ENCODE peak calls at places on chromosome 12, in six cellular contexts. L is mesenchymal stem cell, K is fibroblast of lung, B is heart right ventricle, P is aorta, R is adipocyte. J is an unnamed sample. For H3K27me3 and H3K4me1, the result is how much of the 10 kb centered on the place peaks cover.

GRCh38 chr12:55965941-55966407 is at the start of gene PMEL:
- DNase-seq in P (no peak), R (no peak), K (no peak), B (no peak), L (peak), J (no peak)

GRCh38 chr12:91926810-91927209 is 218.8 kb downstream of the BTG1 start:
- DNase-seq in L (peak), R (peak), B (no peak), P (no peak), K (peak), J (no peak)

GRCh38 chr12:24795699-24796385 is 153.1 kb downstream of the BCAT1 start:
- DNase-seq in P (no peak), K (no peak), L (peak), R (no peak), B (no peak), J (peak)

GRCh38 chr12:91309450-91309849 is 126.8 kb upstream of the DCN start:
- DNase-seq in B (no peak), P (no peak), L (no peak), R (no peak), K (no peak), J (no peak)

GRCh38 chr12:123519151-123520001 is 14.1 kb downstream of the RILPL1 start:
- DNase-seq in B (peak), K (peak), R (peak), L (peak), P (peak), J (no peak)

GRCh38 chr12:81224626-81225025 is 146.7 kb downstream of the ACSS3 start:
- DNase-seq in L (no peak), K (peak), P (no peak), B (no peak), R (no peak), J (no peak)

GRCh38 chr12:55694188-55694515 is 13.6 kb downstream of the ITGA7 start:
- DNase-seq in K (no peak), P (no peak), L (no peak), R (no peak), B (no peak), J (no peak)

GRCh38 chr12:97148941-97149559 is 242.0 kb downstream of the NEDD1 start:
- DNase-seq in R (peak), K (peak), B (peak), P (peak), L (peak), J (peak)

GRCh38 chr12:92297932-92298681 is 152.5 kb upstream of the BTG1 start:
- DNase-seq in K (peak), L (peak), R (peak), B (no peak), P (no peak), J (peak)

GRCh38 chr12:57558864-57559263 is 9.0 kb downstream of the KIF5A start:
- DNase-seq in R (no peak), K (no peak), P (no peak), L (no peak), B (no peak), J (no peak)

GRCh38 chr12:118120579-118121363 is 15.2 kb upstream of the PEBP1 start:
- DNase-seq in K (peak), B (peak), R (peak), L (peak), P (peak), J (peak)

GRCh38 chr12:49331360-49332222 is 5.4 kb downstream of the C1QL4 start:
- DNase-seq in B (peak), R (peak), L (peak), P (no peak), K (peak), J (no peak)

GRCh38 chr12:51534216-51534615 is 56.8 kb upstream of the SCN8A start:
- DNase-seq in L (no peak), P (no peak), R (no peak), B (no peak), K (no peak), J (no peak)

GRCh38 chr12:29148065-29148957 is 767 bp upstream of the FAR2 start:
- DNase-seq in P (peak), R (peak), K (peak), L (peak), B (peak), J (no peak)

GRCh38 chr12:106160915-106161314 is 22.2 kb upstream of the NUAK1 start:
- DNase-seq in R (no peak), P (no peak), B (no peak), L (no peak), K (no peak), J (no peak)

GRCh38 chr12:129687731-129688130 is 216.1 kb downstream of the TMEM132D start:
- DNase-seq in R (no peak), B (no peak), K (no peak), P (no peak), L (no peak), J (no peak)

GRCh38 chr12:107983871-107984480 is 145.1 kb upstream of the WSCD2 start:
- DNase-seq in P (no peak), B (no peak), R (peak), L (no peak), K (no peak), J (no peak)

GRCh38 chr12:120573560-120573959 is 7.6 kb downstream of the POP5 start:
- DNase-seq in B (no peak), P (no peak), K (no peak), R (no peak), L (no peak), J (no peak)

GRCh38 chr12:120231316-120232011 is 30.6 kb upstream of the RPLP0 start:
- DNase-seq in R (peak), L (peak), K (peak), B (no peak), P (peak), J (peak)

GRCh38 chr12:132711169-132711843 is 664 bp downstream of the PGAM5 start:
- DNase-seq in P (no peak), K (peak), R (peak), L (peak), B (no peak), J (no peak)

GRCh38 chr12:46073321-46073720 is 82.9 kb upstream of the SCAF11 start:
- DNase-seq in L (no peak), B (no peak), R (peak), P (no peak), K (no peak), J (no peak)

GRCh38 chr12:25287610-25288009 is 36.9 kb upstream of the KRAS start:
- DNase-seq in R (no peak), P (no peak), B (no peak), L (no peak), K (no peak), J (no peak)

GRCh38 chr12:109269428-109269827 is 39.7 kb downstream of the FOXN4 start:
- DNase-seq in L (no peak), P (peak), R (no peak), K (no peak), B (no peak), J (no peak)

GRCh38 chr12:89768586-89769482 is 60.2 kb upstream of the ATP2B1 start:
- DNase-seq in L (peak), K (peak), B (no peak), R (peak), P (no peak), J (no peak)

GRCh38 chr12:51730745-51731144 is 117.8 kb downstream of the FIGNL2 start:
- DNase-seq in K (no peak), R (no peak), L (no peak), P (no peak), B (no peak), J (no peak)

GRCh38 chr12:54416908-54417603 is 2.0 kb downstream of the ITGA5 start:
- DNase-seq in L (no peak), K (no peak), B (no peak), P (peak), R (peak), J (no peak)

GRCh38 chr12:107514887-107515445 is 170.6 kb upstream of the PWP1 start:
- DNase-seq in K (peak), R (peak), L (peak), B (no peak), P (no peak), J (no peak)

GRCh38 chr12:83179999-83180398 is 493.3 kb downstream of the TMTC2 start:
- DNase-seq in P (no peak), B (no peak), R (no peak), L (no peak), K (no peak), J (no peak)

GRCh38 chr12:26648999-26649398 is 184.0 kb downstream of the ITPR2 start:
- DNase-seq in R (no peak), P (no peak), K (peak), L (no peak), B (no peak), J (no peak)

GRCh38 chr12:72271741-72272661 is at the start of gene TRHDE:
- DNase-seq in B (peak), P (peak), R (peak), L (peak), K (peak), J (no peak)

GRCh38 chr12:98002887-98003493 is 512.4 kb upstream of the TMPO start:
- DNase-seq in K (peak), B (no peak), L (peak), P (peak), R (peak), J (no peak)

GRCh38 chr12:12723147-12723680 is 6.0 kb downstream of the CDKN1B start:
- DNase-seq in L (peak), R (no peak), B (no peak), K (peak), P (no peak), J (no peak)

GRCh38 chr12:57632898-57633825 is at the start of gene B4GALNT1:
- DNase-seq in P (no peak), L (peak), R (peak), B (peak), K (peak), J (peak)

GRCh38 chr12:94545937-94546771 is 86.5 kb upstream of the CEP83 start:
- DNase-seq in L (peak), K (peak), R (peak), B (no peak), P (no peak), J (no peak)

GRCh38 chr12:39755475-39755874 is 135.9 kb upstream of the ABCD2 start:
- DNase-seq in P (no peak), K (no peak), B (no peak), R (no peak), L (no peak), J (no peak)

GRCh38 chr12:86148071-86148470 is 108.1 kb downstream of the MGAT4C start:
- DNase-seq in R (no peak), B (no peak), K (no peak), L (no peak), P (no peak), J (no peak)

GRCh38 chr12:64574837-64575236 is 35.5 kb upstream of the RASSF3 start:
- DNase-seq in L (no peak), R (no peak), P (no peak), K (no peak), B (no peak), J (no peak)

GRCh38 chr12:12983420-12984035 is 16.5 kb downstream of the HEBP1 start:
- DNase-seq in B (no peak), K (peak), P (no peak), R (peak), L (peak), J (peak)

DNA sequence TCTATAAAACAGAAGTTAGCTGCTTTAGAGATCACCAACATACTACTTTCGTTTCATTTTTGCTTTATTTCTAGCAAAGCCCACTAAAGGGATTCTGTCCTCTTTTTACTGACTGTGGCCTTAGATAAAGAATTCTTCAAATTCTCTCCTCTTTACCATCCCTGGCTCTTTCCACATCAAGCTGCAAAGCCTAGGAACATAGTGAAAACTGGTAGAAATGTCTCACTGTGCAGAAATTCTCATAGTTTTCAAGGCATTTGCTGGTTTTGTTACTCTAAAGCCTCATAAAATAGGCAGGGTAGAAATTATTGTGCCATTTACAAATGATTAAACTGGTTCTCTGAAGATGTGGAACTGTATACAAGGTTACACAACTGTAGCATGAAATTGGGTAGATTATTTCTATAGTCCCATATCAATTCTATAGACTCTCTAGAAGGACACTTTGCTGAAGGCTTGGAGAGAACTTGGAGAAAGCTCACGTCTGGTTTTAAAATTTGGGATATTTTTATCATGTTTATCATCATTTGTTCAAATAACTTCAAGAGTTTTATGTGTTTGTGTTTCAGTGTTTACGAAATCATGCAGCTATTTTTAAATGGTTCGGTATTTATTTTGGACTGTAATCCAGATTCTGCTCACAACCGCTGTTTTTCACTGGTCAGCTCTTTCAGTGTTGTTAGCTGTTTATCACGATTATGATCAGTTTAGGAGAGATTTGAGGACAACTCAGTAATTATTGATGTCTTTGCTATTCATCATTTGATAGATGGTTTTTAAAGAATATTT is 36.8 kb upstream of the CSRP2 start:
- DNase-seq in B (no peak), P (no peak), R (peak), L (peak), K (no peak), J (no peak)
- H3K27me3 ChIP-seq in B (under half), P (under half), R (under half), L (under half), K (under half), J (under half)

GRCh38 chr12:47822386-47822785 is 2.7 kb upstream of the HDAC7 start:
- DNase-seq in B (no peak), L (no peak), R (no peak), P (peak), K (no peak), J (no peak)

GRCh38 chr12:47824629-47825028 is 4.9 kb upstream of the HDAC7 start:
- DNase-seq in P (no peak), L (no peak), R (no peak), K (no peak), B (no peak), J (no peak)

GRCh38 chr12:47822863-47823262 is 3.2 kb upstream of the HDAC7 start:
- DNase-seq in L (no peak), K (no peak), R (no peak), B (no peak), P (peak), J (no peak)

GRCh38 chr12:47824198-47824597 is 4.5 kb upstream of the HDAC7 start:
- DNase-seq in K (no peak), B (no peak), R (no peak), P (peak), L (no peak), J (peak)

DNA sequence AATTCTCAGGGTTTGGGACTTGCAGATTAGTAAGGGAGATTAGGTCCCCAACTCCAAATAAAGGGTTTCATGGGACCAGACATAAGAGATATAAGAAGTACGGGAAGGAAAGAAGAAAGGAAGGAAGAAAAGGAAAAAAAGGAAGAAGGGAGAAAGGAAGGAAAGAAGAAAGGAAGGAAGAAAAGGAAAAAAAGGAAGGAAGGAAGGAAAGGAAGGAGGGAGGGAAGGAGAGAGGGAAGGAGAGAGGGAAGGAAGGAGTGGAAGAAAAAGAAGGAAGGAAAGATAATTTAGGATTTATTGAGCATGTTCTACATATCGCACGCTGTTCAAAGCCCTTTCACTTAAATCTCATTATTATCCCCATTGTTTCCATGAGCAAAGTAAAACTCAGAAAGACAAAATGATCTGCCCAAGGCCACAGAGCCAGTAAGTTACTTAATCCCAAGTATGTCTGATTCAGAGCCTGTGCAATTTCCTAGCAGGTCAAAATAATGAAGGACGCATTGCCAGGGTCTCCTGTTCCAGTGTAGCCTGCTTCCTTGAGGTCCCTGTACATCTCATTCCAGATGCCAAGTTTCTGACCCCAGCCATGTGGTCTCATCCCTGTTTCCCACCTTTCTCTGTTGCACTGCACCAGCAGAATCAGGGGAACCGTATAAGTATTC is 3.9 kb upstream of the HDAC7 start:
- DNase-seq in L (no peak), P (peak), R (peak), K (no peak), B (no peak), J (no peak)
- H3K4me1 ChIP-seq in L (under half), P (under half), R (half or more), K (under half), B (half or more), J (half or more)

GRCh38 chr12:65826513-65827171 is 2.4 kb downstream of the HMGA2 start:
- DNase-seq in P (no peak), L (peak), B (no peak), R (peak), K (peak), J (no peak)

GRCh38 chr12:65829716-65830115 is 5.4 kb downstream of the HMGA2 start:
- DNase-seq in R (no peak), K (no peak), P (no peak), L (no peak), B (no peak), J (no peak)

GRCh38 chr12:65827827-65828231 is 3.5 kb downstream of the HMGA2 start:
- DNase-seq in P (no peak), L (peak), R (peak), K (peak), B (no peak), J (no peak)

GRCh38 chr12:65830305-65830704 is 6.0 kb downstream of the HMGA2 start:
- DNase-seq in B (no peak), R (peak), L (no peak), P (no peak), K (peak), J (no peak)

DNA sequence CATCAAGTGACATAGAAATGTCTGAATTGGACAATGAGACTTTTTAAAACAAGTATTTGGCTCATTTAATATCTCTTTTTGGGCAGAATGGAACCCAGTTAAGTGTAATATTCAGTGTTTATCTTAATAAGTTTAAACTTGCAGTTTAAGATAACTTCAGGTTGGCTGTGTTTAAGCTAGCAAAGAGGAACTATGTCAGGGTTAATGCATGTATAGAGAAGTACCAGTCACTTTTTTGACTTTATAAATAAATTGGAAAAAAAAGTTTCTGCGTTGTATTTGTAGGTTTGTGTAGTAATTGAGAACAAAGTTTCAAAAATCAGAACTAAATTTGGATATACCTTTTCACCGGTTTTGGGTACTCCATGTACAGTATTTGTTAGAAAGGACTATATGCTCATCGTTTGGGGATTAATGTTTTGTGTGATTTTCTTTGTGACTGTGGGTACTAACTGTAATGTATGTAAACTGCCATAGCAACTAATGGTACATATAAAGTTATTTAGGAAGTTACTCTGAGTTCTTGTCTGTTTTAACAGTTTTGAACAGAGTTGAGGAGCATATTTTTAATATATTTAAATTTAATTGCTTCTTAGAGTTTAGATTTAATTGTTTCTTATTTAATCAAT is 4.5 kb downstream of the HMGA2 start:
- DNase-seq in L (no peak), P (no peak), K (no peak), R (peak), B (no peak), J (no peak)
- H3K27me3 ChIP-seq in L (under half), P (under half), K (under half), R (under half), B (half or more), J (under half)

GRCh38 chr12:47819902-47820630 is at the start of gene HDAC7:
- DNase-seq in K (peak), R (peak), P (peak), B (peak), L (peak), J (peak)
- H3K4me1 ChIP-seq in K (under half), R (half or more), P (under half), B (half or more), L (under half), J (half or more)

GRCh38 chr12:125029756-125030358 is 35.4 kb upstream of the AACS start:
- DNase-seq in L (no peak), R (no peak), K (peak), B (no peak), P (no peak), J (no peak)
- H3K27me3 ChIP-seq in L (under half), R (under half), K (under half), B (under half), P (under half), J (under half)